ENCODE peak calls at places on chromosomes 13 and 19, in ten cellular contexts. One of them, this sample, is unnamed.

GRCh38 chr13:78176880-78177279 is 258.2 kb upstream of the EDNRB start:
- DNase-seq in activated CD4-positive, alpha-beta T cell treated with anti-CD3 and anti-CD28 coated beads for 48 hours: no peak
- DNase-seq in activated T-cell treated with anti-CD3 and anti-CD28 coated beads for 1 hour: no peak
- DNase-seq in NCI-H526: peak; percentile 37
- DNase-seq in A549: no peak
- DNase-seq in T-cell: no peak
- DNase-seq in NCI-H2107: no peak
- DNase-seq in stimulated activated CD4-positive, alpha-beta T cell treated with anti-CD3 and anti-CD28 coated beads, Interleukin-12 subunit alpha, Interleukin-12 subunit beta, amount 100 ng/mL, for 24 hours: no peak
- DNase-seq in mesothelial cell of epicardium: no peak
- DNase-seq in substantia nigra: no peak
- DNase-seq in this sample: no peak

GRCh38 chr19:14325134-14325533 is 56.1 kb upstream of the ADGRE5 start:
- DNase-seq in activated CD4-positive, alpha-beta T cell treated with anti-CD3 and anti-CD28 coated beads for 48 hours: no peak
- DNase-seq in activated T-cell treated with anti-CD3 and anti-CD28 coated beads for 1 hour: no peak
- DNase-seq in NCI-H526: no peak
- DNase-seq in A549: no peak
- DNase-seq in T-cell: no peak
- DNase-seq in NCI-H2107: no peak
- DNase-seq in stimulated activated CD4-positive, alpha-beta T cell treated with anti-CD3 and anti-CD28 coated beads, Interleukin-12 subunit alpha, Interleukin-12 subunit beta, amount 100 ng/mL, for 24 hours: no peak
- DNase-seq in mesothelial cell of epicardium: no peak
- DNase-seq in substantia nigra: no peak
- DNase-seq in this sample: no peak

GRCh38 chr13:73107459-73107858 is 48.7 kb downstream of the KLF5 start:
- DNase-seq in activated CD4-positive, alpha-beta T cell treated with anti-CD3 and anti-CD28 coated beads for 48 hours: no peak
- DNase-seq in activated T-cell treated with anti-CD3 and anti-CD28 coated beads for 1 hour: no peak
- DNase-seq in NCI-H526: peak; percentile 76
- DNase-seq in A549: no peak
- DNase-seq in T-cell: no peak
- DNase-seq in NCI-H2107: no peak
- DNase-seq in stimulated activated CD4-positive, alpha-beta T cell treated with anti-CD3 and anti-CD28 coated beads, Interleukin-12 subunit alpha, Interleukin-12 subunit beta, amount 100 ng/mL, for 24 hours: no peak
- DNase-seq in mesothelial cell of epicardium: no peak
- DNase-seq in substantia nigra: no peak
- DNase-seq in this sample: no peak

GRCh38 chr13:43054803-43055802 is 31.7 kb downstream of the DNAJC15 start:
- DNase-seq in activated CD4-positive, alpha-beta T cell treated with anti-CD3 and anti-CD28 coated beads for 48 hours: no peak
- DNase-seq in activated T-cell treated with anti-CD3 and anti-CD28 coated beads for 1 hour: no peak
- DNase-seq in NCI-H526: no peak
- DNase-seq in A549: peak; percentile 10
- DNase-seq in T-cell: peak; percentile 2
- DNase-seq in NCI-H2107: no peak
- DNase-seq in stimulated activated CD4-positive, alpha-beta T cell treated with anti-CD3 and anti-CD28 coated beads, Interleukin-12 subunit alpha, Interleukin-12 subunit beta, amount 100 ng/mL, for 24 hours: no peak
- DNase-seq in mesothelial cell of epicardium: peak; percentile 72
- DNase-seq in substantia nigra: no peak
- DNase-seq in this sample: no peak

GRCh38 chr19:18319591-18320135 is 3.2 kb downstream of the LSM4 start:
- DNase-seq in activated CD4-positive, alpha-beta T cell treated with anti-CD3 and anti-CD28 coated beads for 48 hours: no peak
- DNase-seq in activated T-cell treated with anti-CD3 and anti-CD28 coated beads for 1 hour: no peak
- DNase-seq in NCI-H526: no peak
- DNase-seq in A549: no peak
- DNase-seq in T-cell: no peak
- DNase-seq in NCI-H2107: no peak
- DNase-seq in stimulated activated CD4-positive, alpha-beta T cell treated with anti-CD3 and anti-CD28 coated beads, Interleukin-12 subunit alpha, Interleukin-12 subunit beta, amount 100 ng/mL, for 24 hours: no peak
- DNase-seq in mesothelial cell of epicardium: no peak
- DNase-seq in substantia nigra: no peak
- DNase-seq in this sample: no peak

GRCh38 chr19:19460761-19461265 is 54.5 kb downstream of the TSSK6 start:
- DNase-seq in activated CD4-positive, alpha-beta T cell treated with anti-CD3 and anti-CD28 coated beads for 48 hours: peak; percentile 80
- DNase-seq in activated T-cell treated with anti-CD3 and anti-CD28 coated beads for 1 hour: peak; percentile 49
- DNase-seq in NCI-H526: no peak
- DNase-seq in A549: no peak
- DNase-seq in T-cell: peak; percentile 48
- DNase-seq in NCI-H2107: no peak
- DNase-seq in stimulated activated CD4-positive, alpha-beta T cell treated with anti-CD3 and anti-CD28 coated beads, Interleukin-12 subunit alpha, Interleukin-12 subunit beta, amount 100 ng/mL, for 24 hours: peak; percentile 44
- DNase-seq in mesothelial cell of epicardium: no peak
- DNase-seq in substantia nigra: no peak
- DNase-seq in this sample: no peak

GRCh38 chr19:47573076-47574026 is at the start of gene ZNF541:
- DNase-seq in activated CD4-positive, alpha-beta T cell treated with anti-CD3 and anti-CD28 coated beads for 48 hours: peak; percentile 83
- DNase-seq in activated T-cell treated with anti-CD3 and anti-CD28 coated beads for 1 hour: peak; percentile 82
- DNase-seq in NCI-H526: no peak
- DNase-seq in A549: no peak
- DNase-seq in T-cell: peak; percentile 78
- DNase-seq in NCI-H2107: no peak
- DNase-seq in stimulated activated CD4-positive, alpha-beta T cell treated with anti-CD3 and anti-CD28 coated beads, Interleukin-12 subunit alpha, Interleukin-12 subunit beta, amount 100 ng/mL, for 24 hours: peak; percentile 51
- DNase-seq in mesothelial cell of epicardium: no peak
- DNase-seq in substantia nigra: peak; percentile 9
- DNase-seq in this sample: no peak

GRCh38 chr19:53812335-53812734 is 11.8 kb downstream of the NLRP12 start:
- DNase-seq in activated CD4-positive, alpha-beta T cell treated with anti-CD3 and anti-CD28 coated beads for 48 hours: no peak
- DNase-seq in activated T-cell treated with anti-CD3 and anti-CD28 coated beads for 1 hour: no peak
- DNase-seq in NCI-H526: no peak
- DNase-seq in A549: peak; percentile 36
- DNase-seq in T-cell: no peak
- DNase-seq in NCI-H2107: no peak
- DNase-seq in stimulated activated CD4-positive, alpha-beta T cell treated with anti-CD3 and anti-CD28 coated beads, Interleukin-12 subunit alpha, Interleukin-12 subunit beta, amount 100 ng/mL, for 24 hours: no peak
- DNase-seq in mesothelial cell of epicardium: no peak
- DNase-seq in substantia nigra: no peak
- DNase-seq in this sample: no peak

GRCh38 chr13:57087006-57087405 is 53.7 kb upstream of the PRR20A start:
- DNase-seq in activated CD4-positive, alpha-beta T cell treated with anti-CD3 and anti-CD28 coated beads for 48 hours: no peak
- DNase-seq in activated T-cell treated with anti-CD3 and anti-CD28 coated beads for 1 hour: no peak
- DNase-seq in NCI-H526: no peak
- DNase-seq in A549: no peak
- DNase-seq in T-cell: no peak
- DNase-seq in NCI-H2107: no peak
- DNase-seq in stimulated activated CD4-positive, alpha-beta T cell treated with anti-CD3 and anti-CD28 coated beads, Interleukin-12 subunit alpha, Interleukin-12 subunit beta, amount 100 ng/mL, for 24 hours: no peak
- DNase-seq in mesothelial cell of epicardium: no peak
- DNase-seq in substantia nigra: no peak
- DNase-seq in this sample: no peak